ENCODE peak calls at places on chromosome 5, in five cellular contexts. Q is GM23338, N is fibroblast of lung, E is H1, Z is mammary epithelial cell. A is an unnamed sample.

GRCh38 chr5:54774281-54775171 is 210.9 kb downstream of the ESM1 start:
- DNase-seq in Q (peak; percentile 3), N (no peak), E (no peak), Z (no peak), A (no peak)

GRCh38 chr5:20114536-20114935 is 126.5 kb upstream of the CDH18 start:
- DNase-seq in Q (no peak), N (no peak), E (no peak), Z (no peak), A (no peak)

GRCh38 chr5:55860709-55861108 is 9.6 kb downstream of the IL31RA start:
- DNase-seq in Q (no peak), N (no peak), E (no peak), Z (no peak), A (no peak)

GRCh38 chr5:154518438-154518867 is 40.4 kb upstream of the HAND1 start:
- DNase-seq in Q (no peak), N (no peak), E (no peak), Z (no peak), A (no peak)

GRCh38 chr5:78527054-78527884 is 121.3 kb downstream of the LHFPL2 start:
- DNase-seq in Q (peak; percentile 62), N (peak; percentile 97), E (no peak), Z (peak; percentile 89), A (peak; percentile 98)

GRCh38 chr5:14628346-14628745 is 36.2 kb upstream of the OTULIN start:
- DNase-seq in Q (peak; percentile 76), N (peak; percentile 53), E (peak; percentile 62), Z (peak; percentile 40), A (peak; percentile 50)

GRCh38 chr5:156914371-156914737 is 48.7 kb downstream of the TIMD4 start:
- DNase-seq in Q (no peak), N (no peak), E (peak; percentile 51), Z (no peak), A (no peak)

GRCh38 chr5:91079037-91079436 is 304.1 kb downstream of the ARRDC3 start:
- DNase-seq in Q (no peak), N (peak; percentile 27), E (no peak), Z (peak; percentile 61), A (no peak)

GRCh38 chr5:17340816-17341215 is 123.4 kb downstream of the BASP1 start:
- DNase-seq in Q (no peak), N (peak; percentile 89), E (no peak), Z (no peak), A (peak; percentile 79)

GRCh38 chr5:145244251-145244650 is 590.9 kb downstream of the PRELID2 start:
- DNase-seq in Q (no peak), N (no peak), E (no peak), Z (no peak), A (no peak)

GRCh38 chr5:136374638-136375037 is 9.3 kb upstream of the TRPC7 start:
- DNase-seq in Q (no peak), N (no peak), E (no peak), Z (no peak), A (no peak)

GRCh38 chr5:39423331-39423751 is 1.4 kb downstream of the DAB2 start:
- DNase-seq in Q (peak; percentile 15), N (peak; percentile 56), E (no peak), Z (peak; percentile 4), A (no peak)
- H3K4me3 ChIP-seq in Q (peak overlapping the region; percentile 68), N (peak overlapping the region; percentile 64), E (no peak overlapping the region), Z (peak overlapping the region; percentile 62), A (peak overlapping the region; percentile 83)

GRCh38 chr5:169748189-169748588 is 111.1 kb downstream of the DOCK2 start:
- DNase-seq in Q (no peak), N (no peak), E (no peak), Z (no peak), A (no peak)

GRCh38 chr5:169744336-169744735 is 107.3 kb downstream of the DOCK2 start:
- DNase-seq in Q (no peak), N (peak; percentile 27), E (no peak), Z (peak; percentile 27), A (no peak)

GRCh38 chr5:169745441-169746146 is 108.5 kb downstream of the DOCK2 start:
- DNase-seq in Q (no peak), N (peak; percentile 91), E (no peak), Z (peak; percentile 73), A (peak; percentile 38)

GRCh38 chr5:169749295-169749694 is 112.2 kb downstream of the DOCK2 start:
- DNase-seq in Q (no peak), N (no peak), E (no peak), Z (no peak), A (no peak)

DNA sequence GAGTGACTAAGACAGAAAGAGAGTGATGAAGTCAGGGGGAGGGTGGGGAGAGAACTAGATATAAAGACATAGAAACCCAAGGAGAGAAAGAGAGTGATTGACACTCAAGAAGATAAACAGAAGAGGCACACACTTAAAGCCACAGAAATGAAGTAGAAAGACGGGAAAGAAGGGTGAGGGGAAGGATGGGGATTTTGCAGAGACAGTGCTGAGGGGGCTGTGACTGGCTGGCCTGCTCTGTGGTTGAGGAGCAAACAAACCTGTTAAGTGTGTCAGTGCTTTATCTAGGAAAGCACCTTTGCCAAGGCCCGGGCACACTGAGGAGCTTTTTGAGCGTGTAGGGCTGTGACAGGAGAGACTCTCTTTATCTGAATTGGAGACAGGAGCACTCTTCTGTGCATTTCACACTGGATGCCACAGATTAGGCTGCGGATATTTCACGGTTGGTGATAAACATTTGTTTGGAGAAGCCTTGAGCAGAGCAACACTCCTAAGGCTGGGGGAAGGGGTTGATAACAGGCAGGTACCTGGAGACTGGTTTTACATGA is 109.1 kb downstream of the DOCK2 start:
- DNase-seq in Q (no peak), N (peak; percentile 33), E (no peak), Z (no peak), A (no peak)
- H3K36me3 ChIP-seq in Q (no peaks in the 10 kb centered on the region), N (no peaks in the 10 kb centered on the region), E (no peaks in the 10 kb centered on the region), Z (no peaks in the 10 kb centered on the region), A (no peaks in the 10 kb centered on the region)

DNA sequence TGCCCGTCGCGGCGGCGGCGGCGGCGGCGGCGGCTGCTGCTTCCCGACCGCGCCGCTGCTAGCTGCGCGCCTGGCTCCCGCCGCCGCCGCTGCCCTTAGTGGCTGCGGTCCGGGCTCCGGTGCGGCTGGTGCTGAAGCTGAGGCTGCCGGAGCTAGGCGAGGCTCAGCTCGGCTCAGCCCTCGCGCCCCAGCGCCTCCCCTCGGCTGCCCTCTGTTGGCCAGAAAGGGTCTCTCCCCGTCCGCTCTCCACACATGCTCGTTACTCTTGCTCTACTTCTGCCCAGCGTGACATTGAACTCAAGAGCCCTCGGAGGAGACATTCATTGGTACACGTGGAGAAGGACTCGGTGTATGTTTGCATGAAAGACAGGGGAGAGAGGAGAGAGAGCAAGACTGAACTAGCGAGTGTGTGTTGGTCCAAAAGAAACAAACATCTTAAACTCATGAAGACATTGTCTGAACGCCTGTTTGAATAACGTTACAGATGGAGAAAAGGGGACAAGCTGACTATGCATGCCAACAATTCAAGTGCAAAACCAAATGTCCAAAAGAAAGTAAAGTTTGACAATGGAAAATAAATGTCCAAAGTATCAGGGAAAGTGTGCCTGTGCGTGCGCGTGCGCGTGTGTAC is at the start of gene HCN1:
- DNase-seq in Q (peak; percentile 92), N (peak; percentile 68), E (peak; percentile 93), Z (peak; percentile 52), A (peak; percentile 37)
- H3K4me3 ChIP-seq in Q (peak within 1 kb of the TSS; percentile 66), N (no peak within 1 kb of the TSS), E (peak within 1 kb of the TSS; percentile 71), Z (no peak within 1 kb of the TSS), A (no peak within 1 kb of the TSS)

GRCh38 chr5:142678615-142679014 is 7.3 kb downstream of the FGF1 start:
- DNase-seq in Q (no peak), N (no peak), E (no peak), Z (no peak), A (no peak)

GRCh38 chr5:142677212-142677611 is 8.7 kb downstream of the FGF1 start:
- DNase-seq in Q (no peak), N (no peak), E (no peak), Z (peak; percentile 52), A (no peak)

GRCh38 chr5:142680605-142681259 is 5.2 kb downstream of the FGF1 start:
- DNase-seq in Q (no peak), N (peak; percentile 77), E (no peak), Z (peak; percentile 96), A (no peak)

GRCh38 chr5:142683116-142683515 is 2.8 kb downstream of the FGF1 start:
- DNase-seq in Q (no peak), N (no peak), E (no peak), Z (no peak), A (no peak)

GRCh38 chr5:142679744-142680143 is 6.1 kb downstream of the FGF1 start:
- DNase-seq in Q (no peak), N (no peak), E (no peak), Z (no peak), A (no peak)
- H3K36me3 ChIP-seq in Q (no peaks in the 10 kb centered on the region), N (no peaks in the 10 kb centered on the region), E (no peaks in the 10 kb centered on the region), Z (no peaks in the 10 kb centered on the region), A (no peaks in the 10 kb centered on the region)

DNA sequence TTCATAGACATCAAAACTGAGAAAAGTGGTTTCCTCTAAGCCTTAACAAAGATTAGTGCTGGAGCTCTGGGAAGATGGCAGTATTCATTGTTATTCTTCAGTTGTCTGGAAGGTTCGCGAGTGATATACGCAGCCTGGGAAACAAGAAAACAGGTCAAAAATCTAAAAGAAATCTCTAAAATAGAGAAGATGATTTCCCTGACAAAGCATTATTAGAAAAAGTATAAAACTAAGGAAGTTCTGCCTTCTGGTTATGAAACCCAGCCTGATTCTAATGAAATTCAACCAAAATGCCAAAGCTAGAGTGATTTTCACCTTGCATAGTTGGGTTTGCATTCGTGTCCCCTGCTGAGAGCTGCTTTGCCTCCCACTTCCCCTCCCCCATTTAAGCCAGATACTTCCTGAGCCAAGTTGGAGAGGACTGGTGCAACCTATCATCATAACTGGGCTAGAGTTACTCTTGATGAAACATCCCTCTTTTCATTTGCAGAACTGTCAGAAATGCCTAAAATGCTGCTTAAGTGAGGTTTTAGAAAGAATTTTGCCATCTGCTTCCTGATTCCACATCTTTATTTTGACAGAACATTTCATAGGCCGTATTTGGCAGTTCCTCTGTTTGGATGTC is 48.4 kb downstream of the NDFIP1 start:
- DNase-seq in Q (peak; percentile 88), N (no peak), E (no peak), Z (no peak), A (no peak)
- H3K4me3 ChIP-seq in Q (peak overlapping the region; percentile 1), N (no peak overlapping the region), E (peak overlapping the region; percentile 5), Z (no peak overlapping the region), A (no peak overlapping the region)

DNA sequence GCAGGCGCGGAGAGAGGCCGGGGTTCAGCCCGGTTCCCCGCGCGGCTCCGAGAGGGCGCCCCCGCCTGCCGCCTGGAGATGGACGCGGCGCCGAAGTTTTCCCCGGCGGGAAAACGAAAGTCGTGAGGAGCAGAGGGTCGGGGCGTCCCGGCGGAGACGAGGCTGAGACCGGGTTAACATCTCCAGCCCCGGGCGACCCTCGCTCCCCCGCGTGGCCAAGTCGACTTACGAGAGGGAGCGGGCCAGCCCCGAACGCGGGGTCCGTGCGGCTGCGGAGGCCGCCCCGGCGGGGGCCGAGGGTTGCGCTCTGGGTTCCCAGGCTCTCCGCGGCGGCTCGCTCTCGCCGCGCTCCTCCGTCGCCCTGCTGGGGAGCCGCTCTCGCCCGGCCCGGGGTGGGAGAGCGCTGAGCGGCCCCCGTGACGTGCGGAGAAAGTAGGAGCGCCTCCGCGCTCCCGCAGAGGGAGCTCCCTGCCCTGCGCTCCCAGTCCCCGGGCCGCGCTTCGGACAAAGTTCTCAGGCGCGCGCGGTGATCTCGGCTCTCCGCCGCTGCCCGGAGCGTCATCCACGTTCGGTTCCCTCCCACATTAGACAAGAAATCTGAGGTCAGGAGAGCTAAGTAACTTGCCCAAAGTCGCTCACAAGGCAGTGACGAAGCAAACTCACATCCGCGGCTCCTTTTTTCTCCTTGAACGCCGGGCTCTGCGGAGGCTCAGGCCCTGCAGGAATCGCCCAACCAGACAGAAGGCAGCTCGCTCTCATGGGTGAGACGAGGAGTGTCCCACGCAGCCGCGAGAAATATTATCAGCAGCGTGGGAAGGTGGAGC is 1.1 kb upstream of the GCNT4 start:
- DNase-seq in Q (peak; percentile 73), N (peak; percentile 80), E (peak; percentile 70), Z (peak; percentile 92), A (peak; percentile 69)
- H3K36me3 ChIP-seq in Q (no peaks in the 10 kb centered on the region), N (no peaks in the 10 kb centered on the region), E (no peaks in the 10 kb centered on the region), Z (no peaks in the 10 kb centered on the region), A (no peaks in the 10 kb centered on the region)

GRCh38 chr5:67817652-67818051 is 397.9 kb upstream of the PIK3R1 start:
- DNase-seq in Q (peak; percentile 22), N (no peak), E (no peak), Z (no peak), A (no peak)
- H3K4me3 ChIP-seq in Q (peak overlapping the region; percentile 46), N (no peak overlapping the region), E (peak overlapping the region; percentile 18), Z (no peak overlapping the region), A (no peak overlapping the region)